ENCODE peak calls at places on chromosomes 16 and 17, in ten cellular contexts. One of them, this sample, is unnamed.

GRCh38 chr17:15169676-15170075 is 95.5 kb downstream of the PMP22 start:
- DNase-seq in mucosa of descending colon: no peak
- DNase-seq in GM23338: no peak
- DNase-seq in transverse colon: no peak
- DNase-seq in pancreas: no peak
- DNase-seq in epithelial cell of esophagus: peak
- DNase-seq in hepatocyte: no peak
- DNase-seq in heart left ventricle: no peak
- DNase-seq in esophagus squamous epithelium: no peak
- DNase-seq in stomach: no peak
- DNase-seq in this sample: no peak

GRCh38 chr16:54110582-54110981 is 176.0 kb downstream of the IRX3 start:
- DNase-seq in mucosa of descending colon: no peak
- DNase-seq in GM23338: no peak
- DNase-seq in transverse colon: no peak
- DNase-seq in pancreas: no peak
- DNase-seq in epithelial cell of esophagus: no peak
- DNase-seq in hepatocyte: no peak
- DNase-seq in heart left ventricle: no peak
- DNase-seq in esophagus squamous epithelium: no peak
- DNase-seq in stomach: no peak
- DNase-seq in this sample: no peak

GRCh38 chr16:49498241-49499017 is 124.8 kb downstream of the C16orf78 start:
- DNase-seq in mucosa of descending colon: no peak
- DNase-seq in GM23338: no peak
- DNase-seq in transverse colon: no peak
- DNase-seq in pancreas: no peak
- DNase-seq in epithelial cell of esophagus: no peak
- DNase-seq in hepatocyte: no peak
- DNase-seq in heart left ventricle: no peak
- DNase-seq in esophagus squamous epithelium: no peak
- DNase-seq in stomach: peak
- DNase-seq in this sample: no peak

GRCh38 chr16:67162439-67163163 is 1.9 kb upstream of the HSF4 start:
- DNase-seq in mucosa of descending colon: no peak
- DNase-seq in GM23338: no peak
- DNase-seq in transverse colon: no peak
- DNase-seq in pancreas: no peak
- DNase-seq in epithelial cell of esophagus: no peak
- DNase-seq in hepatocyte: no peak
- DNase-seq in heart left ventricle: peak
- DNase-seq in esophagus squamous epithelium: no peak
- DNase-seq in stomach: no peak
- DNase-seq in this sample: no peak

GRCh38 chr17:5669191-5669590 is 84.9 kb upstream of the NLRP1 start:
- DNase-seq in mucosa of descending colon: no peak
- DNase-seq in GM23338: no peak
- DNase-seq in transverse colon: no peak
- DNase-seq in pancreas: no peak
- DNase-seq in epithelial cell of esophagus: no peak
- DNase-seq in hepatocyte: no peak
- DNase-seq in heart left ventricle: no peak
- DNase-seq in esophagus squamous epithelium: no peak
- DNase-seq in stomach: no peak
- DNase-seq in this sample: no peak

GRCh38 chr16:56608876-56609462 is 585 bp downstream of the MT2A start:
- DNase-seq in mucosa of descending colon: no peak
- DNase-seq in GM23338: no peak
- DNase-seq in transverse colon: no peak
- DNase-seq in pancreas: no peak
- DNase-seq in epithelial cell of esophagus: no peak
- DNase-seq in hepatocyte: no peak
- DNase-seq in heart left ventricle: no peak
- DNase-seq in esophagus squamous epithelium: no peak
- DNase-seq in stomach: no peak
- DNase-seq in this sample: no peak

GRCh38 chr16:10521681-10522274 is 58.6 kb downstream of the EMP2 start:
- DNase-seq in mucosa of descending colon: no peak
- DNase-seq in GM23338: peak
- DNase-seq in transverse colon: peak
- DNase-seq in pancreas: peak
- DNase-seq in epithelial cell of esophagus: peak
- DNase-seq in hepatocyte: peak
- DNase-seq in heart left ventricle: no peak
- DNase-seq in esophagus squamous epithelium: no peak
- DNase-seq in stomach: peak
- DNase-seq in this sample: peak

GRCh38 chr17:72342582-72343527 is 222.0 kb downstream of the SOX9 start:
- DNase-seq in mucosa of descending colon: no peak
- DNase-seq in GM23338: peak
- DNase-seq in transverse colon: no peak
- DNase-seq in pancreas: no peak
- DNase-seq in epithelial cell of esophagus: no peak
- DNase-seq in hepatocyte: no peak
- DNase-seq in heart left ventricle: no peak
- DNase-seq in esophagus squamous epithelium: no peak
- DNase-seq in stomach: no peak
- DNase-seq in this sample: no peak

GRCh38 chr17:21239680-21240374 is 13.4 kb downstream of the NATD1 start:
- DNase-seq in mucosa of descending colon: no peak
- DNase-seq in GM23338: peak
- DNase-seq in transverse colon: no peak
- DNase-seq in pancreas: no peak
- DNase-seq in epithelial cell of esophagus: peak
- DNase-seq in hepatocyte: no peak
- DNase-seq in heart left ventricle: peak
- DNase-seq in esophagus squamous epithelium: no peak
- DNase-seq in stomach: no peak
- DNase-seq in this sample: no peak

GRCh38 chr16:83116274-83116892 is 489.6 kb downstream of the CDH13 start:
- DNase-seq in mucosa of descending colon: no peak
- DNase-seq in GM23338: peak
- DNase-seq in transverse colon: no peak
- DNase-seq in pancreas: no peak
- DNase-seq in epithelial cell of esophagus: no peak
- DNase-seq in hepatocyte: no peak
- DNase-seq in heart left ventricle: no peak
- DNase-seq in esophagus squamous epithelium: no peak
- DNase-seq in stomach: no peak
- DNase-seq in this sample: no peak

GRCh38 chr16:66263973-66264310 is 102.5 kb upstream of the CDH5 start:
- DNase-seq in mucosa of descending colon: no peak
- DNase-seq in GM23338: no peak
- DNase-seq in transverse colon: no peak
- DNase-seq in pancreas: no peak
- DNase-seq in epithelial cell of esophagus: no peak
- DNase-seq in hepatocyte: peak
- DNase-seq in heart left ventricle: no peak
- DNase-seq in esophagus squamous epithelium: no peak
- DNase-seq in stomach: no peak
- DNase-seq in this sample: no peak

GRCh38 chr17:49035470-49036269 is 38.5 kb downstream of the IGF2BP1 start:
- DNase-seq in mucosa of descending colon: no peak
- DNase-seq in GM23338: peak
- DNase-seq in transverse colon: peak
- DNase-seq in pancreas: peak
- DNase-seq in epithelial cell of esophagus: peak
- DNase-seq in hepatocyte: peak
- DNase-seq in heart left ventricle: no peak
- DNase-seq in esophagus squamous epithelium: no peak
- DNase-seq in stomach: peak
- DNase-seq in this sample: no peak

GRCh38 chr17:76635039-76635438 is 8.5 kb downstream of the ST6GALNAC1 start:
- DNase-seq in mucosa of descending colon: no peak
- DNase-seq in GM23338: no peak
- DNase-seq in transverse colon: no peak
- DNase-seq in pancreas: no peak
- DNase-seq in epithelial cell of esophagus: no peak
- DNase-seq in hepatocyte: no peak
- DNase-seq in heart left ventricle: no peak
- DNase-seq in esophagus squamous epithelium: no peak
- DNase-seq in stomach: no peak
- DNase-seq in this sample: no peak

GRCh38 chr17:43574348-43574747 is 28.2 kb upstream of the ETV4 start:
- DNase-seq in mucosa of descending colon: no peak
- DNase-seq in GM23338: no peak
- DNase-seq in transverse colon: peak
- DNase-seq in pancreas: no peak
- DNase-seq in epithelial cell of esophagus: no peak
- DNase-seq in hepatocyte: no peak
- DNase-seq in heart left ventricle: no peak
- DNase-seq in esophagus squamous epithelium: no peak
- DNase-seq in stomach: peak
- DNase-seq in this sample: no peak
- H3K4me3 ChIP-seq in mucosa of descending colon: no peak
- H3K4me3 ChIP-seq in GM23338: no peak
- H3K4me3 ChIP-seq in transverse colon: no peak
- H3K4me3 ChIP-seq in pancreas: no peak
- H3K4me3 ChIP-seq in epithelial cell of esophagus: no peak
- H3K4me3 ChIP-seq in hepatocyte: no peak
- H3K4me3 ChIP-seq in heart left ventricle: no peak
- H3K4me3 ChIP-seq in esophagus squamous epithelium: no peak
- H3K4me3 ChIP-seq in stomach: no peak
- H3K4me3 ChIP-seq in this sample: no peak

DNA sequence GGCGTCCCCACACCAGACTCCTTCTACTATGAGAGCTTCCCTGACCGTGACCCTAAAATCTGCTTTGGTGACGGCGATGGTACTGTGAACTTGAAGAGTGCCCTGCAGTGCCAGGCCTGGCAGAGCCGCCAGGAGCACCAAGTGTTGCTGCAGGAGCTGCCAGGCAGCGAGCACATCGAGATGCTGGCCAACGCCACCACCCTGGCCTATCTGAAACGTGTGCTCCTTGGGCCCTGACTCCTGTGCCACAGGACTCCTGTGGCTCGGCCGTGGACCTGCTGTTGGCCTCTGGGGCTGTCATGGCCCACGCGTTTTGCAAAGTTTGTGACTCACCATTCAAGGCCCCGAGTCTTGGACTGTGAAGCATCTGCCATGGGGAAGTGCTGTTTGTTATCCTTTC is 4.9 kb upstream of the SLC7A6 start:
- DNase-seq in mucosa of descending colon: no peak
- DNase-seq in GM23338: no peak
- DNase-seq in transverse colon: no peak
- DNase-seq in pancreas: no peak
- DNase-seq in epithelial cell of esophagus: no peak
- DNase-seq in hepatocyte: no peak
- DNase-seq in heart left ventricle: no peak
- DNase-seq in esophagus squamous epithelium: no peak
- DNase-seq in stomach: no peak
- DNase-seq in this sample: no peak
- TF ChIP-seq CTCF in mucosa of descending colon: no peak
- TF ChIP-seq CTCF in GM23338: no peak
- TF ChIP-seq CTCF in transverse colon: no peak
- TF ChIP-seq CTCF in pancreas: no peak
- TF ChIP-seq CTCF in epithelial cell of esophagus: no peak
- TF ChIP-seq CTCF in hepatocyte: no peak
- TF ChIP-seq CTCF in heart left ventricle: no peak
- TF ChIP-seq CTCF in esophagus squamous epithelium: no peak
- TF ChIP-seq CTCF in stomach: no peak
- TF ChIP-seq CTCF in this sample: no peak

DNA sequence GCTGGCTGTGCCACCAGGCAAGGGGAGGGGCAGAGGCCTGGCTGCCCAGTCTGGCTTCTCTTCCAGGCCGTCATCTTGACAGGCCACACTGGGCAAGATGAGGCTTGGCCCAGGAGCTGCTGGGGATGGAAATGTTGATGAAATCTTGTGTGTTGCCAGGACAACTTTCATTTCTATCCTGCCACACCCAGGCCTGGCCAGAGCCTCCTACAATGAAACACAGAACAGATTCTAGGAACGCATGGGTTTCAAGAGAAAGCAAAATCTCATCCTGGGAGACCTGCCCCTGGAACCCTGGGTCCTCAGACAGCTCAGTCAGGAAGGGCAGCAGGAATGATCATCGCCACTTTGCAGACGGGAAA is 9.3 kb downstream of the HEXIM2 start:
- DNase-seq in mucosa of descending colon: peak
- DNase-seq in GM23338: no peak
- DNase-seq in transverse colon: peak
- DNase-seq in pancreas: peak
- DNase-seq in epithelial cell of esophagus: peak
- DNase-seq in hepatocyte: peak
- DNase-seq in heart left ventricle: peak
- DNase-seq in esophagus squamous epithelium: no peak
- DNase-seq in stomach: peak
- DNase-seq in this sample: no peak
- H3K4me3 ChIP-seq in mucosa of descending colon: no peak
- H3K4me3 ChIP-seq in GM23338: no peak
- H3K4me3 ChIP-seq in transverse colon: no peak
- H3K4me3 ChIP-seq in pancreas: no peak
- H3K4me3 ChIP-seq in epithelial cell of esophagus: peak
- H3K4me3 ChIP-seq in hepatocyte: no peak
- H3K4me3 ChIP-seq in heart left ventricle: peak
- H3K4me3 ChIP-seq in esophagus squamous epithelium: peak
- H3K4me3 ChIP-seq in stomach: peak
- H3K4me3 ChIP-seq in this sample: no peak

GRCh38 chr16:30370444-30371247 is at the start of gene TBC1D10B:
- DNase-seq in mucosa of descending colon: peak
- DNase-seq in GM23338: peak
- DNase-seq in transverse colon: peak
- DNase-seq in pancreas: peak
- DNase-seq in epithelial cell of esophagus: peak
- DNase-seq in hepatocyte: peak
- DNase-seq in heart left ventricle: peak
- DNase-seq in esophagus squamous epithelium: peak
- DNase-seq in stomach: peak
- DNase-seq in this sample: peak
- TF ChIP-seq CTCF in mucosa of descending colon: no peak
- TF ChIP-seq CTCF in GM23338: peak
- TF ChIP-seq CTCF in transverse colon: no peak
- TF ChIP-seq CTCF in pancreas: no peak
- TF ChIP-seq CTCF in epithelial cell of esophagus: peak
- TF ChIP-seq CTCF in hepatocyte: no peak
- TF ChIP-seq CTCF in heart left ventricle: peak
- TF ChIP-seq CTCF in esophagus squamous epithelium: peak
- TF ChIP-seq CTCF in stomach: no peak
- TF ChIP-seq CTCF in this sample: no peak

GRCh38 chr16:24974859-24975258 is 40.3 kb downstream of the ARHGAP17 start:
- DNase-seq in mucosa of descending colon: no peak
- DNase-seq in GM23338: no peak
- DNase-seq in transverse colon: no peak
- DNase-seq in pancreas: no peak
- DNase-seq in epithelial cell of esophagus: no peak
- DNase-seq in hepatocyte: no peak
- DNase-seq in heart left ventricle: no peak
- DNase-seq in esophagus squamous epithelium: no peak
- DNase-seq in stomach: no peak
- DNase-seq in this sample: no peak
- H3K4me3 ChIP-seq in mucosa of descending colon: no peak
- H3K4me3 ChIP-seq in GM23338: no peak
- H3K4me3 ChIP-seq in transverse colon: no peak
- H3K4me3 ChIP-seq in pancreas: no peak
- H3K4me3 ChIP-seq in epithelial cell of esophagus: no peak
- H3K4me3 ChIP-seq in hepatocyte: no peak
- H3K4me3 ChIP-seq in heart left ventricle: no peak
- H3K4me3 ChIP-seq in esophagus squamous epithelium: no peak
- H3K4me3 ChIP-seq in stomach: no peak
- H3K4me3 ChIP-seq in this sample: no peak

This sample was measured in LNCaP clone FGC.